ENCODE peak calls at places on chromosomes 1 and 21, in five cellular contexts. One of them, this sample, is unnamed.

GRCh38 chr1:224447251-224447650 is 12.7 kb upstream of the WDR26 start:
- DNase-seq in CD8-positive, alpha-beta T cell: no peak
- DNase-seq in AG09319: no peak
- DNase-seq in neural progenitor cell: no peak
- DNase-seq in progenitor cell of endocrine pancreas: no peak
- DNase-seq in this sample: no peak

GRCh38 chr1:49627781-49628180 is 396.0 kb downstream of the AGBL4 start:
- DNase-seq in neural progenitor cell: no peak
- DNase-seq in progenitor cell of endocrine pancreas: no peak
- DNase-seq in CD8-positive, alpha-beta T cell: no peak
- DNase-seq in AG09319: no peak
- DNase-seq in this sample: no peak

GRCh38 chr1:168116327-168116799 is 20.4 kb downstream of the GPR161 start:
- DNase-seq in progenitor cell of endocrine pancreas: no peak
- DNase-seq in AG09319: no peak
- DNase-seq in CD8-positive, alpha-beta T cell: no peak
- DNase-seq in neural progenitor cell: no peak
- DNase-seq in this sample: no peak

GRCh38 chr21:16022121-16022520 is 292.3 kb downstream of the USP25 start:
- DNase-seq in progenitor cell of endocrine pancreas: no peak
- DNase-seq in CD8-positive, alpha-beta T cell: no peak
- DNase-seq in neural progenitor cell: no peak
- DNase-seq in AG09319: no peak
- DNase-seq in this sample: no peak

GRCh38 chr21:34072145-34073031 is 990 bp upstream of the MRPS6 start:
- DNase-seq in AG09319: no peak
- DNase-seq in progenitor cell of endocrine pancreas: no peak
- DNase-seq in neural progenitor cell: no peak
- DNase-seq in CD8-positive, alpha-beta T cell: no peak
- DNase-seq in this sample: no peak

GRCh38 chr1:154453577-154454352 is 48.3 kb upstream of the TDRD10 start:
- DNase-seq in neural progenitor cell: no peak
- DNase-seq in AG09319: no peak
- DNase-seq in CD8-positive, alpha-beta T cell: no peak
- DNase-seq in progenitor cell of endocrine pancreas: no peak
- DNase-seq in this sample: no peak

GRCh38 chr21:45309541-45310381 is 22.1 kb upstream of the POFUT2 start:
- DNase-seq in AG09319: no peak
- DNase-seq in CD8-positive, alpha-beta T cell: no peak
- DNase-seq in neural progenitor cell: no peak
- DNase-seq in progenitor cell of endocrine pancreas: no peak
- DNase-seq in this sample: no peak

GRCh38 chr1:21816602-21817302 is 4.7 kb downstream of the LDLRAD2 start:
- DNase-seq in AG09319: peak
- DNase-seq in CD8-positive, alpha-beta T cell: no peak
- DNase-seq in progenitor cell of endocrine pancreas: no peak
- DNase-seq in neural progenitor cell: no peak
- DNase-seq in this sample: no peak

GRCh38 chr1:64093941-64094340 is 109.5 kb upstream of the UBE2U start:
- DNase-seq in AG09319: no peak
- DNase-seq in neural progenitor cell: no peak
- DNase-seq in CD8-positive, alpha-beta T cell: no peak
- DNase-seq in progenitor cell of endocrine pancreas: no peak
- DNase-seq in this sample: no peak

GRCh38 chr1:17919525-17920439 is 164.6 kb downstream of the ACTL8 start:
- DNase-seq in AG09319: peak
- DNase-seq in progenitor cell of endocrine pancreas: peak
- DNase-seq in neural progenitor cell: peak
- DNase-seq in CD8-positive, alpha-beta T cell: no peak
- DNase-seq in this sample: no peak

GRCh38 chr1:4594286-4594991 is 60.0 kb upstream of the AJAP1 start:
- DNase-seq in CD8-positive, alpha-beta T cell: no peak
- DNase-seq in AG09319: no peak
- DNase-seq in progenitor cell of endocrine pancreas: no peak
- DNase-seq in neural progenitor cell: no peak
- DNase-seq in this sample: no peak

GRCh38 chr1:183716286-183716685 is 63.2 kb upstream of the APOBEC4 start:
- DNase-seq in neural progenitor cell: no peak
- DNase-seq in AG09319: no peak
- DNase-seq in progenitor cell of endocrine pancreas: no peak
- DNase-seq in CD8-positive, alpha-beta T cell: no peak
- DNase-seq in this sample: no peak

GRCh38 chr1:9823943-9824701 is at the start of gene CLSTN1:
- DNase-seq in AG09319: peak
- DNase-seq in CD8-positive, alpha-beta T cell: peak
- DNase-seq in progenitor cell of endocrine pancreas: peak
- DNase-seq in neural progenitor cell: peak
- DNase-seq in this sample: peak

GRCh38 chr1:107549152-107549810 is 408.4 kb downstream of the NTNG1 start:
- DNase-seq in neural progenitor cell: no peak
- DNase-seq in progenitor cell of endocrine pancreas: no peak
- DNase-seq in CD8-positive, alpha-beta T cell: no peak
- DNase-seq in AG09319: no peak
- DNase-seq in this sample: no peak

GRCh38 chr1:183778006-183778405 is 26.9 kb upstream of the RGL1 start:
- DNase-seq in AG09319: no peak
- DNase-seq in CD8-positive, alpha-beta T cell: no peak
- DNase-seq in neural progenitor cell: no peak
- DNase-seq in progenitor cell of endocrine pancreas: no peak
- DNase-seq in this sample: no peak

GRCh38 chr21:37565530-37566223 is 199.1 kb downstream of the DYRK1A start:
- DNase-seq in AG09319: peak
- DNase-seq in progenitor cell of endocrine pancreas: no peak
- DNase-seq in CD8-positive, alpha-beta T cell: no peak
- DNase-seq in neural progenitor cell: no peak
- DNase-seq in this sample: no peak

GRCh38 chr1:63740432-63740831 is 33.4 kb upstream of the ROR1 start:
- DNase-seq in neural progenitor cell: no peak
- DNase-seq in AG09319: no peak
- DNase-seq in progenitor cell of endocrine pancreas: no peak
- DNase-seq in CD8-positive, alpha-beta T cell: no peak
- DNase-seq in this sample: no peak

GRCh38 chr1:38020361-38020760 is 7.8 kb downstream of the UTP11 start:
- DNase-seq in progenitor cell of endocrine pancreas: no peak
- DNase-seq in AG09319: no peak
- DNase-seq in neural progenitor cell: no peak
- DNase-seq in CD8-positive, alpha-beta T cell: no peak
- DNase-seq in this sample: no peak

GRCh38 chr1:2557146-2558029 is 1.2 kb downstream of the TNFRSF14 start:
- DNase-seq in CD8-positive, alpha-beta T cell: no peak
- DNase-seq in progenitor cell of endocrine pancreas: no peak
- DNase-seq in AG09319: no peak
- DNase-seq in neural progenitor cell: no peak
- DNase-seq in this sample: peak

GRCh38 chr21:36211660-36212512 is 55.3 kb downstream of the DOP1B start:
- DNase-seq in progenitor cell of endocrine pancreas: no peak
- DNase-seq in CD8-positive, alpha-beta T cell: no peak
- DNase-seq in AG09319: peak
- DNase-seq in neural progenitor cell: no peak
- DNase-seq in this sample: no peak

DNA sequence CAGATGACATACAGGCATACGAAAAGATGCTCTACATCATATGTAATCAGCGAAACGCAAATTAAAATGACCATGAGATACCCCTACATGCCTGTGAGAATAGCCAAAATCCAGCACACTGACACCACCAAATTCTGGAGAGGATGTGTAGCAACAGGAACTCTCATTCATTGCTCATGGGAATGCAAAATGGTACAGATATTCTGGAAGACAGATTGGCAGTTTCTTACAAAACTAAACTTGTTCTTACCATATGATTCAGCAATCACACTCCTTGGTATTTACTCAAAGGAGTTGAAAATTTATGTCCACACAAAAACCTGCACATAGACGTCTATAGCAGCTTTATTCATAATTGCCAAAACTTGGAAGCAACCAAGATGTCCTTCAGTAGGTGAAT is 52.6 kb downstream of the TM2D1 start:
- DNase-seq in neural progenitor cell: no peak
- DNase-seq in progenitor cell of endocrine pancreas: no peak
- DNase-seq in AG09319: no peak
- DNase-seq in CD8-positive, alpha-beta T cell: no peak
- DNase-seq in this sample: no peak
- TF ChIP-seq CTCF in neural progenitor cell: no peak
- TF ChIP-seq CTCF in progenitor cell of endocrine pancreas: no peak
- TF ChIP-seq CTCF in AG09319: no peak
- TF ChIP-seq CTCF in CD8-positive, alpha-beta T cell: no peak
- TF ChIP-seq CTCF in this sample: no peak

GRCh38 chr1:169288011-169288414 is 79.6 kb downstream of the NME7 start:
- DNase-seq in neural progenitor cell: no peak
- DNase-seq in AG09319: no peak
- DNase-seq in CD8-positive, alpha-beta T cell: no peak
- DNase-seq in progenitor cell of endocrine pancreas: no peak
- DNase-seq in this sample: no peak
- TF ChIP-seq CTCF in neural progenitor cell: no peak
- TF ChIP-seq CTCF in AG09319: no peak
- TF ChIP-seq CTCF in CD8-positive, alpha-beta T cell: no peak
- TF ChIP-seq CTCF in progenitor cell of endocrine pancreas: no peak
- TF ChIP-seq CTCF in this sample: no peak

DNA sequence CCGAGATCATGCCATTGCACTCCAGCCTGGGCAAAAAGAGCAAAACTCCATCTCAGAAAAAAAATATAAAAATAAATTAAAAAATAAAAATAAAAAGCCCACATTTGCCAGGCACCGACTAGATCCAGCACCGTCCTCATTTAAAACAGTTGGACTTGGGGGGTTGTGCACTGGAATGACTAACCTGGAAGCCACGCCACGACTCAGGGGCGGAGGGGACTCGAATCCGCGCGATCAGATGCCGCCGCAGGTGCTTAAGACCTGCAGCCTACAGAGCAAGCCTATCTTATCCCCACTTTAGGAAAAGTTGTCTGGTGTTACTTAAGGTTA is 38.5 kb downstream of the ZBTB8OS start:
- DNase-seq in AG09319: no peak
- DNase-seq in progenitor cell of endocrine pancreas: no peak
- DNase-seq in neural progenitor cell: no peak
- DNase-seq in CD8-positive, alpha-beta T cell: no peak
- DNase-seq in this sample: no peak
- TF ChIP-seq CTCF in AG09319: no peak
- TF ChIP-seq CTCF in progenitor cell of endocrine pancreas: no peak
- TF ChIP-seq CTCF in neural progenitor cell: no peak
- TF ChIP-seq CTCF in CD8-positive, alpha-beta T cell: no peak
- TF ChIP-seq CTCF in this sample: no peak

GRCh38 chr1:50969611-50970507 is at the start of gene CDKN2C:
- DNase-seq in neural progenitor cell: peak
- DNase-seq in progenitor cell of endocrine pancreas: peak
- DNase-seq in CD8-positive, alpha-beta T cell: peak
- DNase-seq in AG09319: peak
- DNase-seq in this sample: peak
- TF ChIP-seq CTCF in neural progenitor cell: no peak
- TF ChIP-seq CTCF in progenitor cell of endocrine pancreas: no peak
- TF ChIP-seq CTCF in CD8-positive, alpha-beta T cell: no peak
- TF ChIP-seq CTCF in AG09319: no peak
- TF ChIP-seq CTCF in this sample: no peak